ENCODE peak calls at places on chromosome 12, in five cellular contexts. F is AG04450, D is left ventricle myocardium inferior, G is fibroblast of mammary gland, P is cardiac fibroblast. B is an unnamed sample.

GRCh38 chr12:67070307-67070600 is 198.9 kb upstream of the CAND1 start:
- DNase-seq in F (no peak), D (no peak), G (no peak), P (no peak), B (no peak)

GRCh38 chr12:53568428-53569173 is 57.6 kb downstream of the ATF7 start:
- DNase-seq in F (no peak), D (no peak), G (no peak), P (no peak), B (no peak)

GRCh38 chr12:49198431-49199155 is 9.7 kb upstream of the TUBA1A start:
- DNase-seq in F (peak), D (peak), G (peak), P (peak), B (no peak)

GRCh38 chr12:53484686-53485567 is 14.3 kb downstream of the MAP3K12 start:
- DNase-seq in F (no peak), D (no peak), G (no peak), P (no peak), B (no peak)

GRCh38 chr12:10537721-10538120 is 32.0 kb downstream of the EIF2S3B start:
- DNase-seq in F (no peak), D (no peak), G (no peak), P (no peak), B (no peak)

GRCh38 chr12:2084553-2085296 is 31.9 kb downstream of the CACNA1C start:
- DNase-seq in F (no peak), D (peak), G (peak), P (peak), B (no peak)

GRCh38 chr12:82959821-82960220 is 273.1 kb downstream of the TMTC2 start:
- DNase-seq in F (no peak), D (no peak), G (no peak), P (no peak), B (no peak)

GRCh38 chr12:12686472-12686871 is 9.5 kb downstream of the GPR19 start:
- DNase-seq in F (no peak), D (no peak), G (peak), P (no peak), B (no peak)

GRCh38 chr12:31035944-31036665 is 37.6 kb upstream of the DDX11 start:
- DNase-seq in F (no peak), D (no peak), G (peak), P (no peak), B (no peak)

GRCh38 chr12:39780527-39781446 is 161.2 kb upstream of the ABCD2 start:
- DNase-seq in F (no peak), D (no peak), G (peak), P (no peak), B (peak)

GRCh38 chr12:857611-858010 is 91.9 kb downstream of the RAD52 start:
- DNase-seq in F (peak), D (no peak), G (peak), P (peak), B (no peak)

GRCh38 chr12:131783915-131784541 is 44.2 kb upstream of the MMP17 start:
- DNase-seq in F (peak), D (no peak), G (peak), P (peak), B (no peak)
- H3K4me3 ChIP-seq in F (peak), D (no peak), G (peak), P (peak), B (no peak)

GRCh38 chr12:122526683-122527477 is at the start of the genes KNTC1 and RSRC2:
- DNase-seq in F (peak), D (peak), G (peak), P (peak), B (peak)

GRCh38 chr12:122523846-122524718 is 2.7 kb downstream of the RSRC2 start:
- DNase-seq in F (no peak), D (no peak), G (no peak), P (no peak), B (no peak)

GRCh38 chr12:122528992-122529391 is 1.9 kb downstream of the KNTC1 start:
- DNase-seq in F (no peak), D (no peak), G (no peak), P (no peak), B (no peak)

GRCh38 chr12:122527478-122527944 is 462 bp downstream of the KNTC1 start:
- DNase-seq in F (no peak), D (peak), G (peak), P (peak), B (peak)

GRCh38 chr12:122528582-122528981 is 1.5 kb downstream of the KNTC1 start:
- DNase-seq in F (no peak), D (no peak), G (no peak), P (no peak), B (no peak)
- H3K4me3 ChIP-seq in F (no peak), D (no peak), G (no peak), P (no peak), B (no peak)

DNA sequence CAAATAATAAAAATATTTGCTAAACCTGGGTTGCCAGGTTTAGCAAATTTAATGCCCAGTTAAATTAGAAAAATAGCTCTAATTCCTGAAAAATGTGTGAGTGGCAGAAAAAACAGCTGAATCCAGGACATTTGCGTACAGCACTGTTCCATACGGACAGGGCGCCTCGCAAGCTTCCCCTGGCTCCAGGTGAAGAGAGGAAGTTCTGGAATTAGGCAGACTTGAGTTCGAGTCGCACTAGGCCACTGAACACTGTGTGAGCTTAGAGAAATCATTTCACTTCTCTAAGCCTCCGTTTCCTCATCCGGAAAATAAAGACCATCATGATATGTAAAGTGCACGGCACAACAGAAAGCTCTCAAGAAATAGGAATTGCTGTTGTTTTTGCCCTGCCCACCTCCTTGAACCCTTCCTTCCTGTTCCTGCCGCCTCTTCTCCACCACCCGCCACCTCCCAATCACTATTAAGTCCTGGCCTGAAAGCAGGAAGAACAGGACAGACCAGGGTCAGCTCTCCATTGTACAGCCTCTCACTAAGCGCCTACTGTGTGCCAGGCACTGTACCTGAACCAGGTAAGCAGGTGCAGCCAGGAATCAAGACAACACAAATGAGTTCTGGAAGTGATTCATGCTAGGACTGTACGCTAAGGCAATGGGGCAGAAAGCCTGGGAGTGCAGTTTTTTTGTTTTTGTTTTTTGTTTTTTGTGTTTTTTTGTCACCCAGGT is 763 bp upstream of the PHETA1 start:
- DNase-seq in F (no peak), D (no peak), G (no peak), P (no peak), B (no peak)
- H3K4me3 ChIP-seq in F (peak), D (peak), G (peak), P (peak), B (peak)

GRCh38 chr12:91920740-91921139 is 224.9 kb downstream of the BTG1 start:
- DNase-seq in F (no peak), D (no peak), G (no peak), P (no peak), B (no peak)
- H3K4me3 ChIP-seq in F (no peak), D (no peak), G (no peak), P (no peak), B (no peak)

B was measured in colonic mucosa.